ENCODE peak calls at places on chromosome 1, in four cellular contexts. P is HepG2, I is K562, B is SK-N-SH. J is an unnamed sample.

GRCh38 chr1:119504831-119505230 is 2.2 kb upstream of the HSD3B1 start:
- DNase-seq in P (no peak), B (no peak), I (no peak), J (no peak)

GRCh38 chr1:4691766-4692405 is 37.5 kb downstream of the AJAP1 start:
- DNase-seq in P (no peak), I (no peak), B (no peak), J (no peak)

GRCh38 chr1:227390525-227390924 is 72.2 kb upstream of the CDC42BPA start:
- DNase-seq in I (no peak), B (no peak), P (no peak), J (no peak)

GRCh38 chr1:45864124-45864721 is 60.8 kb downstream of the MAST2 start:
- DNase-seq in P (no peak), B (no peak), I (peak), J (no peak)

GRCh38 chr1:201499191-201499590 is 7.7 kb downstream of the CSRP1 start:
- DNase-seq in P (no peak), I (no peak), B (no peak), J (no peak)

GRCh38 chr1:34612091-34612631 is 142.7 kb upstream of the GJB5 start:
- DNase-seq in I (no peak), P (no peak), B (no peak), J (no peak)

GRCh38 chr1:245345191-245345884 is 190.6 kb downstream of the KIF26B start:
- DNase-seq in P (no peak), I (peak), B (peak), J (no peak)

GRCh38 chr1:3149277-3149676 is 80.3 kb downstream of the PRDM16 start:
- DNase-seq in I (no peak), B (no peak), P (no peak), J (no peak)

GRCh38 chr1:100972185-100972584 is 53.4 kb downstream of the DPH5 start:
- DNase-seq in I (no peak), B (peak), P (no peak), J (no peak)

GRCh38 chr1:230682882-230683610 is 30.9 kb downstream of the AGT start:
- DNase-seq in I (no peak), P (no peak), B (no peak), J (no peak)

GRCh38 chr1:58755468-58755872 is 28.4 kb downstream of the JUN start:
- DNase-seq in I (peak), P (peak), B (no peak), J (peak)

GRCh38 chr1:107935396-107936064 is 29.4 kb downstream of the VAV3 start:
- DNase-seq in B (no peak), P (no peak), I (no peak), J (no peak)

GRCh38 chr1:115056395-115056798 is 26.8 kb downstream of the TSHB start:
- DNase-seq in P (no peak), B (no peak), I (no peak), J (no peak)

GRCh38 chr1:78668427-78668826 is 18.8 kb downstream of the IFI44 start:
- DNase-seq in B (peak), I (no peak), P (no peak), J (no peak)

GRCh38 chr1:24704411-24705259 is 40.6 kb upstream of the CLIC4 start:
- DNase-seq in B (peak), P (no peak), I (peak), J (no peak)

GRCh38 chr1:55447488-55447887 is 232.3 kb upstream of the USP24 start:
- DNase-seq in B (no peak), P (peak), I (no peak), J (no peak)

GRCh38 chr1:17746920-17747319 is 8.2 kb upstream of the ACTL8 start:
- DNase-seq in B (no peak), I (no peak), P (no peak), J (no peak)

GRCh38 chr1:158124034-158124433 is 56.7 kb upstream of the CD1D start:
- DNase-seq in B (no peak), P (no peak), I (no peak), J (no peak)

GRCh38 chr1:184827600-184828368 is 73.1 kb upstream of the EDEM3 start:
- DNase-seq in B (no peak), I (no peak), P (no peak), J (no peak)

GRCh38 chr1:245791410-245792312 is 636.9 kb downstream of the KIF26B start:
- DNase-seq in B (peak), P (no peak), I (peak), J (no peak)

DNA sequence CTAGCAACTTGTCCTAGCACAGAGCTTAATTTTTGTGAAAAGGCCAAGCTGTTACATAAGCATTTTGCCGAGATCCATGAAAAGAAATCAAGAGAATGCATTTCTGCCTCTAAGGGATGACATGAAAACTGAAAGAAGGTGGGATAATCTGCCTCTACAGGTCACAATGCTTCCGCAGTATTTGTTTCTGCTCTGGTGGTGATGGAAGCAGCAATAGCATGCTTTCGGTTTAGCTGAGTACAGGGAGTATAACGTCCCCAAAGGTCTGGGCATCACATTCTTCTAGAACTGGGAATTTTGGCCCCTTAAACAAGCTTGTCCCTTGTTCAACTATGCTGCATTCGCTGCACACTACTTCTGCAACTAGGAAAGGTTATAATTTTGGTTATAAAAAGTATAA is 14.4 kb upstream of the MAGI3 start:
- DNase-seq in B (no peak), P (no peak), I (no peak), J (no peak)
- H3K9ac ChIP-seq in B (no peak), P (no peak), I (no peak), J (no peak)

DNA sequence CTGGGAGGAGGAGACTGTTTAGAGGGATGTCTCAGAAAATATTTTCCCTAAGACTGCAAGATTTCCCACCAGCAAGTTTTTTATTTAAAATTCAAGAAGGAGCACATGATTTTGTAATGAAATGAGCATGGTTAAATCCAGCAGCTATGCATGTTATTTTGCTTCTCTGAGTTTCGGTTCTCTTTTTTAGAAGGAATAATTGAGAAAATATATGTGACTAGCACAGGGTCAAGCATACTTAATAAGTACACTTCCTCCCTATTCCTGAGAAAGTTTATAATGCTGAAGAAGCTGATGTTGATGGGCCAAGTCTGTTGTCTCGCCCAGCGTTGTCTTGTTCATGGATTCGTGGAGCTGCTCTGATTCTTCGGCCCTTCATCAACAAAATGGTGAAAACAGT is 51.2 kb downstream of the EXO1 start:
- DNase-seq in P (no peak), B (no peak), I (no peak), J (no peak)
- TF ChIP-seq JUND in P (no peak), B (no peak), I (no peak), J (no peak)

GRCh38 chr1:90924982-90925381 is 96.9 kb downstream of the ZNF644 start:
- DNase-seq in B (no peak), I (no peak), P (no peak), J (no peak)

GRCh38 chr1:90922996-90923395 is 98.8 kb downstream of the ZNF644 start:
- DNase-seq in P (no peak), I (no peak), B (no peak), J (no peak)

GRCh38 chr1:90922202-90922601 is 99.6 kb downstream of the ZNF644 start:
- DNase-seq in I (no peak), B (no peak), P (no peak), J (no peak)

GRCh38 chr1:90926971-90927370 is 94.9 kb downstream of the ZNF644 start:
- DNase-seq in B (no peak), P (no peak), I (no peak), J (no peak)

GRCh38 chr1:90925928-90926869 is 95.6 kb downstream of the ZNF644 start:
- DNase-seq in I (peak), P (peak), B (no peak), J (no peak)
- TF ChIP-seq ELF1 in I (no peak), P (no peak), B (no peak), J (no peak)

GRCh38 chr1:27774654-27775053 is 1.6 kb downstream of the STX12 start:
- DNase-seq in I (no peak), P (no peak), B (no peak), J (no peak)
- H3K9ac ChIP-seq in I (no peak), P (peak), B (no peak), J (no peak)

GRCh38 chr1:198523183-198523942 is 17.1 kb downstream of the ATP6V1G3 start:
- DNase-seq in I (no peak), B (no peak), P (no peak), J (no peak)
- TF ChIP-seq JUND in I (no peak), B (no peak), P (no peak), J (no peak)

DNA sequence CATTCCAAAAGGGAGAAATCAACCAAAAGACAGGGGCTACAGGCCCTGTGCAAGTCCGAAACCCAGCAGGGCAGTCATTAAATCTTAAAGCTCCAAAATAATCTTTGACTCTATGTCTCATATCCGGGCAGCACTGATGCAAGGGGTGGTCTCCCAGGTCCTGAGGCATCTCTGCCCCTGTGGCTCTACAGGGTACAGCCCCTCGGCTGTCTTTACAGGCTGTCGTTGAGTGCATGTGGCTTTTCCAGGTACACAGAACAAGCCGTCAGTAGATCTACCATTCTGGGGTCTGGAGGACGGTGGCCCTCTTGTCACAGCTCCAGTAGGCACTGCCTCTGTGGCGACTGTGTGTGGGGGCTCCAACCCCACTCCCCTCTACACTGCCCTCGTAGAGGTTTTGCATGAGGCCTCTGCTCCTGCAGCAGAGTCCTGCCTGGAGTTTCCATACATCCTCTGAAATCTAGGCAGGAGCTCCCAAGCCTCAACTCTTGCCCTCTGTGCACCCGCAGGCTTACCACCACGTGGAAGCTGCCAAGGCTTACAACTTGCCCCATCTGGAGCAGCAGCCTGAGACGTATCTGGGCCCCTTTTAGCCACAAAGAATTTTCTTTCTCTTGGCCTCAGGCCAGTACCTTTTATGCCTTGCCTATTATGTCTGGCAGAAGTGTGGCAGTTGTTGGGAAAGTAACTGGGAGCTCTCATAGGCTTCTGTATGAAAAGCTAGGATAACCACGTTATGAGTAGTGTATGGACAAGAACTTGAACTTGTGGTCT is 52.5 kb downstream of the POU2F1 start:
- DNase-seq in I (no peak), B (no peak), P (no peak), J (no peak)
- TF ChIP-seq ELF1 in I (no peak), B (no peak), P (no peak), J (no peak)

DNA sequence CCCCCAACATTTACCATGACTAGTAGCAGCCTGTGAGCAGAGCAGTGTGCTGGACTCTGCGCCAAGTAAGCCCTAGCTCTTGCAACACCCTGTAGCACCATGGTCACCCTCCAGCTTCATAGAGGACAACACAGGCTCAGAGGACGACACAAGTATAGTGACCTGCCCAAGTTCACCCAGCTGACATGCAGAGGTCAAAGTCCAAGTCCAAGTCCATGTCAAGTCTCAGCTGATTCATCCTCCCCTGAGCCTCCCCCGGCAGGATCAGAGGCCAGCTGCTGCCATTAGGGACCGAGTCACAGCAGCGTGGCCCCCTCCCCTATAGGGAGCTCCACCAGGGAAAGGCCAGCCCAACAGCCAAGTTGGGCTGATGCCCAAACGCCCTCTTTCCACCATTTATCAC is 15.9 kb downstream of the SDC3 start:
- DNase-seq in I (peak), P (peak), B (no peak), J (no peak)
- H3K9ac ChIP-seq in I (peak), P (no peak), B (no peak), J (no peak)

GRCh38 chr1:165352109-165352441 is 4.4 kb downstream of the LMX1A start:
- DNase-seq in B (no peak), P (no peak), I (no peak), J (no peak)

GRCh38 chr1:165355221-165355976 is 1.1 kb downstream of the LMX1A start:
- DNase-seq in I (no peak), P (no peak), B (no peak), J (no peak)

GRCh38 chr1:165352442-165353293 is 3.8 kb downstream of the LMX1A start:
- DNase-seq in P (no peak), B (no peak), I (no peak), J (no peak)

GRCh38 chr1:165354739-165355138 is 1.8 kb downstream of the LMX1A start:
- DNase-seq in I (no peak), P (no peak), B (no peak), J (no peak)

GRCh38 chr1:165353731-165354671 is 2.5 kb downstream of the LMX1A start:
- DNase-seq in B (no peak), P (no peak), I (no peak), J (no peak)
- TF ChIP-seq JUND in B (no peak), P (no peak), I (no peak), J (no peak)

GRCh38 chr1:12616709-12617373 is 1.2 kb downstream of the DHRS3 start:
- DNase-seq in P (no peak), I (no peak), B (peak), J (no peak)
- TF ChIP-seq ELF1 in P (no peak), I (no peak), B (no peak), J (no peak)